ENCODE peak calls at places on chromosome X, in seven cellular contexts. One of them, this sample, is unnamed.

GRCh38 chrX:110966046-110966445 is 129.9 kb upstream of the PAK3 start:
- DNase-seq in thoracic aorta: no peak
- DNase-seq in endothelial cell of umbilical vein: no peak
- DNase-seq in K562: no peak
- DNase-seq in dorsolateral prefrontal cortex: no peak
- DNase-seq in endothelial cell: no peak
- DNase-seq in fibroblast of the aortic adventitia: no peak
- DNase-seq in this sample: no peak

GRCh38 chrX:31117195-31117594 is 45.4 kb upstream of the FTHL17 start:
- DNase-seq in dorsolateral prefrontal cortex: no peak
- DNase-seq in fibroblast of the aortic adventitia: no peak
- DNase-seq in K562: no peak
- DNase-seq in thoracic aorta: no peak
- DNase-seq in endothelial cell of umbilical vein: no peak
- DNase-seq in endothelial cell: no peak
- DNase-seq in this sample: no peak

GRCh38 chrX:109797311-109797975 is 64.4 kb upstream of the ACSL4 start:
- DNase-seq in fibroblast of the aortic adventitia: peak; percentile 47
- DNase-seq in thoracic aorta: no peak
- DNase-seq in dorsolateral prefrontal cortex: no peak
- DNase-seq in K562: no peak
- DNase-seq in endothelial cell of umbilical vein: peak; percentile 3
- DNase-seq in endothelial cell: no peak
- DNase-seq in this sample: no peak

GRCh38 chrX:130831347-130831722 is 71.7 kb downstream of the ENOX2 start:
- DNase-seq in thoracic aorta: no peak
- DNase-seq in fibroblast of the aortic adventitia: no peak
- DNase-seq in endothelial cell: no peak
- DNase-seq in K562: no peak
- DNase-seq in endothelial cell of umbilical vein: no peak
- DNase-seq in dorsolateral prefrontal cortex: no peak
- DNase-seq in this sample: no peak

GRCh38 chrX:68257015-68257414 is 176.3 kb downstream of the OPHN1 start:
- DNase-seq in endothelial cell: no peak
- DNase-seq in K562: no peak
- DNase-seq in thoracic aorta: no peak
- DNase-seq in fibroblast of the aortic adventitia: no peak
- DNase-seq in endothelial cell of umbilical vein: no peak
- DNase-seq in dorsolateral prefrontal cortex: no peak
- DNase-seq in this sample: no peak

GRCh38 chrX:137982791-137983190 is 416.9 kb downstream of the ZIC3 start:
- DNase-seq in endothelial cell of umbilical vein: no peak
- DNase-seq in fibroblast of the aortic adventitia: no peak
- DNase-seq in endothelial cell: no peak
- DNase-seq in dorsolateral prefrontal cortex: no peak
- DNase-seq in K562: no peak
- DNase-seq in thoracic aorta: no peak
- DNase-seq in this sample: no peak

GRCh38 chrX:6694977-6695376 is 160.1 kb upstream of the VCX3A start:
- DNase-seq in dorsolateral prefrontal cortex: no peak
- DNase-seq in thoracic aorta: no peak
- DNase-seq in endothelial cell of umbilical vein: no peak
- DNase-seq in fibroblast of the aortic adventitia: no peak
- DNase-seq in K562: no peak
- DNase-seq in endothelial cell: no peak
- DNase-seq in this sample: no peak

GRCh38 chrX:43474321-43474720 is 181.8 kb upstream of the MAOA start:
- DNase-seq in endothelial cell: no peak
- DNase-seq in K562: no peak
- DNase-seq in fibroblast of the aortic adventitia: no peak
- DNase-seq in dorsolateral prefrontal cortex: no peak
- DNase-seq in thoracic aorta: no peak
- DNase-seq in endothelial cell of umbilical vein: no peak
- DNase-seq in this sample: no peak

GRCh38 chrX:51215266-51215665 is 117.4 kb upstream of the NUDT10 start:
- DNase-seq in fibroblast of the aortic adventitia: no peak
- DNase-seq in K562: peak; percentile 0
- DNase-seq in dorsolateral prefrontal cortex: no peak
- DNase-seq in thoracic aorta: no peak
- DNase-seq in endothelial cell of umbilical vein: no peak
- DNase-seq in endothelial cell: no peak
- DNase-seq in this sample: no peak

GRCh38 chrX:45774961-45775360 is 574.3 kb upstream of the DIPK2B start:
- DNase-seq in K562: no peak
- DNase-seq in endothelial cell: no peak
- DNase-seq in endothelial cell of umbilical vein: peak; percentile 79
- DNase-seq in thoracic aorta: no peak
- DNase-seq in fibroblast of the aortic adventitia: peak; percentile 85
- DNase-seq in dorsolateral prefrontal cortex: no peak
- DNase-seq in this sample: no peak

GRCh38 chrX:55132416-55132815 is 43.6 kb downstream of the PAGE2 start:
- DNase-seq in endothelial cell of umbilical vein: no peak
- DNase-seq in dorsolateral prefrontal cortex: no peak
- DNase-seq in thoracic aorta: no peak
- DNase-seq in endothelial cell: no peak
- DNase-seq in fibroblast of the aortic adventitia: no peak
- DNase-seq in K562: no peak
- DNase-seq in this sample: no peak

GRCh38 chrX:110432831-110433230 is 74.2 kb downstream of the RTL9 start:
- DNase-seq in endothelial cell of umbilical vein: no peak
- DNase-seq in fibroblast of the aortic adventitia: no peak
- DNase-seq in thoracic aorta: no peak
- DNase-seq in dorsolateral prefrontal cortex: no peak
- DNase-seq in endothelial cell: no peak
- DNase-seq in K562: no peak
- DNase-seq in this sample: no peak

GRCh38 chrX:94908648-94909047 is 1234.6 kb downstream of the FAM133A start:
- DNase-seq in dorsolateral prefrontal cortex: no peak
- DNase-seq in endothelial cell of umbilical vein: no peak
- DNase-seq in K562: no peak
- DNase-seq in thoracic aorta: no peak
- DNase-seq in fibroblast of the aortic adventitia: no peak
- DNase-seq in endothelial cell: no peak
- DNase-seq in this sample: no peak

GRCh38 chrX:121165930-121166359 is 118.5 kb downstream of the GLUD2 start:
- DNase-seq in dorsolateral prefrontal cortex: no peak
- DNase-seq in fibroblast of the aortic adventitia: no peak
- DNase-seq in thoracic aorta: no peak
- DNase-seq in K562: no peak
- DNase-seq in endothelial cell of umbilical vein: no peak
- DNase-seq in endothelial cell: no peak
- DNase-seq in this sample: no peak

GRCh38 chrX:100643943-100644587 is at the start of gene SRPX2:
- DNase-seq in endothelial cell: no peak
- DNase-seq in fibroblast of the aortic adventitia: peak; percentile 90
- DNase-seq in endothelial cell of umbilical vein: peak; percentile 85
- DNase-seq in dorsolateral prefrontal cortex: no peak
- DNase-seq in thoracic aorta: no peak
- DNase-seq in K562: peak; percentile 1
- DNase-seq in this sample: no peak

GRCh38 chrX:21944136-21944615 is 3.7 kb downstream of the SMS start:
- DNase-seq in fibroblast of the aortic adventitia: peak; percentile 61
- DNase-seq in dorsolateral prefrontal cortex: no peak
- DNase-seq in endothelial cell of umbilical vein: no peak
- DNase-seq in endothelial cell: no peak
- DNase-seq in thoracic aorta: no peak
- DNase-seq in K562: no peak
- DNase-seq in this sample: no peak

GRCh38 chrX:80755174-80755573 is 54.5 kb downstream of the BRWD3 start:
- DNase-seq in endothelial cell of umbilical vein: no peak
- DNase-seq in endothelial cell: no peak
- DNase-seq in thoracic aorta: no peak
- DNase-seq in K562: no peak
- DNase-seq in fibroblast of the aortic adventitia: no peak
- DNase-seq in dorsolateral prefrontal cortex: no peak
- DNase-seq in this sample: no peak

GRCh38 chrX:20609916-20610415 is 343.3 kb upstream of the RPS6KA3 start:
- DNase-seq in fibroblast of the aortic adventitia: no peak
- DNase-seq in K562: no peak
- DNase-seq in endothelial cell of umbilical vein: no peak
- DNase-seq in dorsolateral prefrontal cortex: no peak
- DNase-seq in thoracic aorta: no peak
- DNase-seq in endothelial cell: no peak
- DNase-seq in this sample: no peak

GRCh38 chrX:153226344-153227190 is 47.5 kb downstream of the MAGEA1 start:
- DNase-seq in endothelial cell: peak; percentile 34
- DNase-seq in fibroblast of the aortic adventitia: peak; percentile 43
- DNase-seq in K562: peak; percentile 96
- DNase-seq in dorsolateral prefrontal cortex: no peak
- DNase-seq in thoracic aorta: peak; percentile 2
- DNase-seq in endothelial cell of umbilical vein: no peak
- DNase-seq in this sample: peak; percentile 66

GRCh38 chrX:22589845-22590244 is 317.1 kb downstream of the CBLL2 start:
- DNase-seq in dorsolateral prefrontal cortex: no peak
- DNase-seq in thoracic aorta: no peak
- DNase-seq in fibroblast of the aortic adventitia: no peak
- DNase-seq in endothelial cell: no peak
- DNase-seq in endothelial cell of umbilical vein: no peak
- DNase-seq in K562: no peak
- DNase-seq in this sample: no peak

DNA sequence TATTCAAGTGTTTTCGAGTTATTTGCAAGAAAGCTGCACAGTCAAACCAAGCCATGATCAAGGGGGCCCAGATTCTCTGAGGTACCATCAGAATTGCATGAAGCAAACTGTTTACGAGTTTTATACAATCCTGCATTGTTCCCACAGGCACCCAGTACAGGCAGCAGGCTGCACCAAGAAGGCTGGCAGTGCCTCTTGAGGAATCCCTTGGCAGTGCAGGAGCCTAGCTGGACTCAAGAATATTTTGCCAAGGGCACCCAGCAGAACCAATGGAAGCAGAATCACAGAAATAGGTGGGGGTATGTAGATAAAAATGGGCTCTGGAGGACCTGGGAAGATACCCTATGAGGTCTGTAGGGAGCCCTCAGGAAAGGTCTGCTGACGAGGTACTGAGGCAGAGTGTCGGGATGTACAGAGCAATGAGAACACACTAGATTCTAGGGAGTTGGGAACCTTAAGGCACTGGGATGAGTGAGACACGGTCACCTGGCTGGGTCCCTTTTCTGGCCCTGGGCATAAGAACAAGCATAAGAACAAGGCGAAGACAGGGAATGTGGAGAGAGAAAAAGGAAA is 2.5 kb upstream of the PLP1 start:
- DNase-seq in dorsolateral prefrontal cortex: peak; percentile 41
- DNase-seq in endothelial cell of umbilical vein: peak; percentile 40
- DNase-seq in K562: no peak
- DNase-seq in endothelial cell: no peak
- DNase-seq in thoracic aorta: no peak
- DNase-seq in fibroblast of the aortic adventitia: peak; percentile 52
- DNase-seq in this sample: no peak
- TF ChIP-seq CTCF in dorsolateral prefrontal cortex: peak; percentile 40
- TF ChIP-seq CTCF in endothelial cell of umbilical vein: peak; percentile 39
- TF ChIP-seq CTCF in K562: no peak
- TF ChIP-seq CTCF in endothelial cell: no peak
- TF ChIP-seq CTCF in thoracic aorta: peak; percentile 32
- TF ChIP-seq CTCF in fibroblast of the aortic adventitia: peak; percentile 44
- TF ChIP-seq CTCF in this sample: no peak

GRCh38 chrX:71253253-71254091 is 468 bp downstream of the ZMYM3 start:
- DNase-seq in K562: peak; percentile 77
- DNase-seq in thoracic aorta: no peak
- DNase-seq in endothelial cell of umbilical vein: peak; percentile 58
- DNase-seq in endothelial cell: peak; percentile 61
- DNase-seq in fibroblast of the aortic adventitia: peak; percentile 32
- DNase-seq in dorsolateral prefrontal cortex: peak; percentile 32
- DNase-seq in this sample: peak; percentile 62
- TF ChIP-seq CTCF in K562: peak; percentile 58
- TF ChIP-seq CTCF in thoracic aorta: peak; percentile 44
- TF ChIP-seq CTCF in endothelial cell of umbilical vein: peak; percentile 65
- TF ChIP-seq CTCF in endothelial cell: peak; percentile 35
- TF ChIP-seq CTCF in fibroblast of the aortic adventitia: peak; percentile 63
- TF ChIP-seq CTCF in dorsolateral prefrontal cortex: no peak
- TF ChIP-seq CTCF in this sample: peak; percentile 31

GRCh38 chrX:12920990-12921389 is 14.6 kb downstream of the TLR8 start:
- DNase-seq in endothelial cell: no peak
- DNase-seq in dorsolateral prefrontal cortex: no peak
- DNase-seq in fibroblast of the aortic adventitia: no peak
- DNase-seq in K562: peak; percentile 14
- DNase-seq in thoracic aorta: no peak
- DNase-seq in endothelial cell of umbilical vein: no peak
- DNase-seq in this sample: no peak
- TF ChIP-seq CTCF in endothelial cell: no peak
- TF ChIP-seq CTCF in dorsolateral prefrontal cortex: no peak
- TF ChIP-seq CTCF in fibroblast of the aortic adventitia: no peak
- TF ChIP-seq CTCF in K562: no peak
- TF ChIP-seq CTCF in thoracic aorta: no peak
- TF ChIP-seq CTCF in endothelial cell of umbilical vein: no peak
- TF ChIP-seq CTCF in this sample: no peak

GRCh38 chrX:117839544-117839943 is 277.1 kb downstream of the KLHL13 start:
- DNase-seq in dorsolateral prefrontal cortex: no peak
- DNase-seq in K562: peak; percentile 3
- DNase-seq in thoracic aorta: no peak
- DNase-seq in endothelial cell of umbilical vein: no peak
- DNase-seq in endothelial cell: no peak
- DNase-seq in fibroblast of the aortic adventitia: no peak
- DNase-seq in this sample: no peak
- TF ChIP-seq CTCF in dorsolateral prefrontal cortex: no peak
- TF ChIP-seq CTCF in K562: no peak
- TF ChIP-seq CTCF in thoracic aorta: no peak
- TF ChIP-seq CTCF in endothelial cell of umbilical vein: no peak
- TF ChIP-seq CTCF in endothelial cell: no peak
- TF ChIP-seq CTCF in fibroblast of the aortic adventitia: no peak
- TF ChIP-seq CTCF in this sample: peak; percentile 9

GRCh38 chrX:24396236-24396929 is 35.9 kb downstream of the SUPT20HL1 start:
- DNase-seq in K562: no peak
- DNase-seq in endothelial cell of umbilical vein: peak; percentile 42
- DNase-seq in endothelial cell: no peak
- DNase-seq in fibroblast of the aortic adventitia: peak; percentile 81
- DNase-seq in thoracic aorta: no peak
- DNase-seq in dorsolateral prefrontal cortex: no peak
- DNase-seq in this sample: no peak

GRCh38 chrX:24398766-24399165 is 38.3 kb downstream of the SUPT20HL1 start:
- DNase-seq in K562: no peak
- DNase-seq in dorsolateral prefrontal cortex: no peak
- DNase-seq in fibroblast of the aortic adventitia: no peak
- DNase-seq in endothelial cell: no peak
- DNase-seq in endothelial cell of umbilical vein: no peak
- DNase-seq in thoracic aorta: no peak
- DNase-seq in this sample: no peak

GRCh38 chrX:24396930-24397277 is 36.5 kb downstream of the SUPT20HL1 start:
- DNase-seq in K562: no peak
- DNase-seq in thoracic aorta: no peak
- DNase-seq in endothelial cell: no peak
- DNase-seq in endothelial cell of umbilical vein: no peak
- DNase-seq in fibroblast of the aortic adventitia: no peak
- DNase-seq in dorsolateral prefrontal cortex: no peak
- DNase-seq in this sample: no peak

GRCh38 chrX:24392709-24393108 is 32.3 kb downstream of the SUPT20HL1 start:
- DNase-seq in thoracic aorta: no peak
- DNase-seq in endothelial cell of umbilical vein: no peak
- DNase-seq in fibroblast of the aortic adventitia: peak; percentile 67
- DNase-seq in dorsolateral prefrontal cortex: no peak
- DNase-seq in K562: no peak
- DNase-seq in endothelial cell: no peak
- DNase-seq in this sample: no peak

GRCh38 chrX:24395775-24396174 is 35.3 kb downstream of the SUPT20HL1 start:
- DNase-seq in endothelial cell of umbilical vein: peak; percentile 68
- DNase-seq in fibroblast of the aortic adventitia: peak; percentile 87
- DNase-seq in K562: peak; percentile 54
- DNase-seq in endothelial cell: peak; percentile 49
- DNase-seq in dorsolateral prefrontal cortex: no peak
- DNase-seq in thoracic aorta: no peak
- DNase-seq in this sample: no peak
- TF ChIP-seq CTCF in endothelial cell of umbilical vein: peak; percentile 46
- TF ChIP-seq CTCF in fibroblast of the aortic adventitia: peak; percentile 80
- TF ChIP-seq CTCF in K562: peak; percentile 85
- TF ChIP-seq CTCF in endothelial cell: peak; percentile 55
- TF ChIP-seq CTCF in dorsolateral prefrontal cortex: peak; percentile 70
- TF ChIP-seq CTCF in thoracic aorta: peak; percentile 76
- TF ChIP-seq CTCF in this sample: peak; percentile 61

GRCh38 chrX:72340572-72340971 is 34.9 kb upstream of the CITED1 start:
- DNase-seq in fibroblast of the aortic adventitia: no peak
- DNase-seq in endothelial cell of umbilical vein: no peak
- DNase-seq in K562: peak; percentile 6
- DNase-seq in thoracic aorta: no peak
- DNase-seq in endothelial cell: no peak
- DNase-seq in dorsolateral prefrontal cortex: no peak
- DNase-seq in this sample: no peak
- TF ChIP-seq CTCF in fibroblast of the aortic adventitia: no peak
- TF ChIP-seq CTCF in endothelial cell of umbilical vein: no peak
- TF ChIP-seq CTCF in K562: peak; percentile 4
- TF ChIP-seq CTCF in thoracic aorta: no peak
- TF ChIP-seq CTCF in endothelial cell: no peak
- TF ChIP-seq CTCF in dorsolateral prefrontal cortex: no peak
- TF ChIP-seq CTCF in this sample: no peak

This sample was measured in glutamatergic neuron.